ENCODE peak calls at places on chromosomes 11 and 22, in ten cellular contexts. F, P, S, Q, G, K, W, I, B and A are unnamed samples.

GRCh38 chr11:70225629-70226582 is 22.8 kb downstream of the FADD start:
- DNase-seq in P (peak), F (no peak), B (no peak), W (no peak), S (no peak), G (no peak), K (no peak), I (no peak), Q (no peak), A (no peak)

GRCh38 chr11:34449013-34449412 is 10.3 kb downstream of the CAT start:
- DNase-seq in F (no peak), Q (no peak), I (no peak), K (no peak), S (no peak), B (no peak), G (no peak), P (no peak), W (no peak), A (no peak)

GRCh38 chr11:16418698-16419097 is 62.4 kb upstream of the SOX6 start:
- DNase-seq in P (no peak), B (no peak), K (no peak), G (no peak), S (no peak), I (no peak), F (no peak), W (no peak), Q (no peak), A (no peak)

GRCh38 chr22:32622004-32622761 is 147.6 kb downstream of the FBXO7 start:
- DNase-seq in S (no peak), K (peak), B (peak), Q (no peak), I (peak), P (no peak), W (no peak), F (peak), G (no peak), A (peak)

GRCh38 chr22:37515902-37516301 is 3.3 kb downstream of the CARD10 start:
- DNase-seq in B (no peak), P (no peak), F (no peak), W (no peak), Q (no peak), K (no peak), I (no peak), G (no peak), S (no peak), A (no peak)

GRCh38 chr11:86910592-86910991 is 44.6 kb downstream of the FZD4 start:
- DNase-seq in P (no peak), S (no peak), F (no peak), Q (no peak), K (no peak), G (peak), I (no peak), W (no peak), B (no peak), A (no peak)

GRCh38 chr11:1153105-1153950 is 4.4 kb upstream of the MUC5AC start:
- DNase-seq in F (no peak), Q (peak), I (peak), K (no peak), G (peak), W (no peak), P (no peak), B (no peak), S (no peak), A (no peak)

GRCh38 chr22:24510694-24511625 is 15.8 kb downstream of the UPB1 start:
- DNase-seq in B (no peak), W (no peak), K (no peak), G (no peak), P (peak), Q (no peak), I (peak), F (no peak), S (peak), A (no peak)

GRCh38 chr11:2779981-2780849 is 80.4 kb upstream of the KCNQ1OT1 start:
- DNase-seq in F (peak), W (peak), P (peak), S (peak), G (no peak), K (peak), B (peak), I (peak), Q (peak), A (peak)

GRCh38 chr11:76291576-76292526 is 85.5 kb upstream of the WNT11 start:
- DNase-seq in P (no peak), B (no peak), G (no peak), K (no peak), I (peak), W (no peak), S (peak), Q (no peak), F (no peak), A (no peak)

GRCh38 chr22:46073683-46074504 is 76.4 kb upstream of the PPARA start:
- DNase-seq in G (no peak), K (peak), W (no peak), F (no peak), S (no peak), Q (no peak), I (no peak), B (peak), P (peak), A (peak)

GRCh38 chr11:2930705-2931415 is 1.6 kb upstream of the PHLDA2 start:
- DNase-seq in F (peak), I (peak), B (no peak), Q (peak), G (peak), S (peak), W (no peak), P (peak), K (peak), A (no peak)

GRCh38 chr11:122115520-122116343 is at the start of gene BLID:
- DNase-seq in Q (no peak), W (no peak), B (peak), K (peak), F (peak), P (peak), I (peak), S (peak), G (no peak), A (no peak)

GRCh38 chr22:40334899-40335298 is 11.4 kb upstream of the ADSL start:
- DNase-seq in B (no peak), G (no peak), F (no peak), I (no peak), W (no peak), K (no peak), Q (peak), S (no peak), P (no peak), A (no peak)

GRCh38 chr22:26599505-26599904 is 9.6 kb upstream of the TPST2 start:
- DNase-seq in K (no peak), F (no peak), P (no peak), B (no peak), S (no peak), I (no peak), Q (peak), W (no peak), G (no peak), A (no peak)

GRCh38 chr22:48218889-48219420 is 1456.5 kb downstream of the TBC1D22A start:
- DNase-seq in P (no peak), Q (no peak), B (no peak), G (no peak), S (no peak), W (peak), K (no peak), I (no peak), F (peak), A (no peak)

GRCh38 chr11:33256031-33256807 is 962 bp upstream of the HIPK3 start:
- DNase-seq in K (no peak), Q (peak), P (no peak), B (no peak), W (no peak), G (peak), I (no peak), F (no peak), S (no peak), A (no peak)

GRCh38 chr11:38160433-38160832 is 1562.4 kb upstream of the RAG2 start:
- DNase-seq in B (no peak), G (no peak), K (no peak), Q (no peak), F (no peak), S (no peak), I (no peak), W (no peak), P (no peak), A (no peak)

GRCh38 chr11:13098067-13098466 is 89.0 kb downstream of the RASSF10 start:
- DNase-seq in P (no peak), Q (no peak), W (peak), S (no peak), F (no peak), K (no peak), B (no peak), I (peak), G (no peak), A (no peak)

GRCh38 chr11:86710936-86711335 is 38.5 kb upstream of the ME3 start:
- DNase-seq in B (no peak), G (no peak), I (no peak), F (no peak), S (no peak), W (no peak), P (no peak), Q (no peak), K (no peak), A (no peak)

GRCh38 chr11:27239305-27239942 is 123.6 kb downstream of the CCDC34 start:
- DNase-seq in P (no peak), Q (no peak), W (no peak), I (no peak), S (no peak), F (no peak), B (peak), K (no peak), G (no peak), A (no peak)

GRCh38 chr22:23241562-23242472 is 61.5 kb downstream of the BCR start:
- DNase-seq in Q (no peak), S (no peak), K (no peak), W (no peak), B (no peak), P (no peak), F (no peak), I (no peak), G (no peak), A (no peak)

GRCh38 chr11:84922212-84922805 is 704.8 kb downstream of the DLG2 start:
- DNase-seq in P (no peak), S (no peak), K (no peak), Q (no peak), I (no peak), W (no peak), G (no peak), B (no peak), F (no peak), A (no peak)

GRCh38 chr11:75896843-75897419 is 81.9 kb downstream of the UVRAG start:
- DNase-seq in G (peak), K (no peak), S (peak), F (no peak), Q (peak), P (no peak), I (peak), B (no peak), W (no peak), A (no peak)

GRCh38 chr11:105177658-105178057 is 38.1 kb upstream of the CARD18 start:
- DNase-seq in Q (no peak), P (no peak), I (no peak), F (no peak), B (no peak), W (no peak), G (no peak), K (no peak), S (no peak), A (no peak)

GRCh38 chr11:3226846-3227567 is 5.2 kb downstream of the MRGPRE start:
- DNase-seq in Q (peak), W (no peak), B (no peak), P (no peak), K (peak), F (no peak), G (no peak), S (no peak), I (no peak), A (no peak)

GRCh38 chr11:69636512-69636866 is 4.5 kb upstream of the CCND1 start:
- DNase-seq in P (peak), S (no peak), G (peak), B (no peak), K (peak), F (peak), I (no peak), W (no peak), Q (no peak), A (peak)

GRCh38 chr11:12540075-12540685 is 134.0 kb upstream of the TEAD1 start:
- DNase-seq in I (no peak), P (no peak), G (no peak), F (no peak), W (peak), S (no peak), B (no peak), K (no peak), Q (no peak), A (no peak)

GRCh38 chr22:41367680-41368542 is 13.8 kb upstream of the TEF start:
- DNase-seq in Q (no peak), S (no peak), I (peak), W (no peak), B (no peak), K (peak), G (no peak), F (no peak), P (peak), A (peak)

GRCh38 chr22:45453764-45454163 is 40.3 kb downstream of the RIBC2 start:
- DNase-seq in W (no peak), I (no peak), B (no peak), G (no peak), K (no peak), S (no peak), Q (no peak), P (no peak), F (no peak), A (no peak)

GRCh38 chr22:27194096-27194748 is 536.8 kb downstream of the MIAT start:
- DNase-seq in K (no peak), F (no peak), G (no peak), I (no peak), B (no peak), P (no peak), S (no peak), W (no peak), Q (no peak), A (no peak)

GRCh38 chr22:20111045-20111688 is 4.7 kb upstream of the RANBP1 start:
- DNase-seq in W (no peak), F (no peak), P (no peak), S (peak), I (peak), G (peak), K (no peak), Q (peak), B (no peak), A (no peak)

GRCh38 chr11:90438069-90438468 is 215.2 kb upstream of the CHORDC1 start:
- DNase-seq in F (no peak), S (no peak), K (no peak), B (no peak), I (no peak), G (no peak), Q (no peak), P (no peak), W (no peak), A (no peak)

DNA sequence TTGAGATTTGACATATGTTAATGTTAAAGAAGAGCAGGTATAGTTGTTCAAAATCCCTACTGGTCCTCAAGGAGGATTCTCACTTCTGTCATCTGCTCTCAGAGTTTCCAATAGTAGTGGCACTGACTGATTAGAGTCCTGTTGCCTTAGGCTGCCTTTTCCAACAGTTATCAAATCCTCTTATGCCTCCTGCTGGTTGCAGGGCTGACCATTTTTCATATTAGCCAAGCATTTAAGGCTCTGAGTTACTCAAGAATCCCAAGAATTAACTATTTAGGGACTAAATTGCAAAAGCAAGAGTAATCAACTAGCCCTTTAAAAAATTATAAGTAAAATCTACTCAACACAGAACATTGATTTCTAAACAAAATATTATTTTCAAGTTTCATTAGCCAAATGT is 212.0 kb upstream of the CHORDC1 start:
- DNase-seq in W (no peak), G (no peak), F (no peak), S (peak), K (no peak), Q (no peak), B (no peak), P (no peak), I (peak), A (no peak)
- TF ChIP-seq CTCF in W (peak), G (no peak), F (no peak), S (no peak), K (no peak), Q (peak), B (no peak), P (peak), I (peak), A (no peak)

DNA sequence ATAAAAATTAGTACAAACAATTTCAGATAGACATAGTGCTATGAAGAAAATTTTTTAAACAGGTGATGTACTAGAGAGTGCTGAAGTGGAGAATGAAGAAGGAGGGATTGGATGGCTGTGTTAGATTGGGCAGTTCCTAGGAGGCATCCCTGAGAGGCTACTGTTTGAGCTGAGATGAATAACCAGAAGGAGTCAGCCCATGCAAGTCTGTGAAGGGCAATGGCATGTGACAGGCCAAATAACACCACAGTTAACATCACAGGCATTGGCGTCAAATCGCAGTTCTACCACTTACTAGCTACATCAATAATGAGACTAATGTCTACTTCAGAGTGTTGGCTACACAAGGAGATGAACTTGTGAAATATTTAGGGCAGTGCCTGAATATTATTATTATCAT is 35.4 kb downstream of the HORMAD2 start:
- DNase-seq in B (no peak), W (no peak), Q (no peak), G (no peak), P (no peak), I (no peak), K (no peak), S (no peak), F (no peak), A (no peak)
- TF ChIP-seq EP300 in B (no peak), W (no peak), Q (no peak), G (no peak), P (no peak), I (no peak), K (no peak), S (no peak), F (no peak), A (no peak)

GRCh38 chr11:82701847-82702520 is 31.7 kb downstream of the FAM181B start:
- DNase-seq in G (peak), I (peak), Q (peak), P (no peak), S (peak), W (peak), F (peak), K (no peak), B (no peak), A (no peak)
- TF ChIP-seq CTCF in G (peak), I (peak), Q (peak), P (peak), S (peak), W (peak), F (no peak), K (peak), B (peak), A (no peak)

GRCh38 chr11:30895046-30895445 is 308.9 kb upstream of the MPPED2 start:
- DNase-seq in S (no peak), B (no peak), P (no peak), G (no peak), W (no peak), I (no peak), Q (no peak), F (no peak), K (no peak), A (no peak)

GRCh38 chr11:30889116-30889765 is 303.1 kb upstream of the MPPED2 start:
- DNase-seq in P (no peak), Q (no peak), S (no peak), B (no peak), G (no peak), I (no peak), K (no peak), W (no peak), F (no peak), A (no peak)
- TF ChIP-seq EP300 in P (no peak), Q (no peak), S (no peak), B (no peak), G (no peak), I (no peak), K (no peak), W (no peak), F (no peak), A (no peak)

GRCh38 chr11:127074151-127074761 is 73.7 kb upstream of the KIRREL3 start:
- DNase-seq in F (no peak), P (no peak), W (no peak), S (peak), K (no peak), I (peak), Q (peak), B (no peak), G (peak), A (no peak)
- TF ChIP-seq CTCF in F (no peak), P (no peak), W (no peak), S (peak), K (no peak), I (peak), Q (peak), B (no peak), G (peak), A (no peak)